ENCODE peak calls at places on chromosome 9, in nine cellular contexts. S is activated naive CD4-positive, alpha-beta T cell; X is A549; W is HCEC 1CT; E is CD8-positive, alpha-beta T cell; Y is stimulated activated CD8-positive, alpha-beta memory T cell treated with anti-CD3 and anti-CD28 coated beads, Interleukin-15, amount 100 ng/mL, for 1 hour; R is NCI-H1694 treated with DMSO at 0.1 percent for 48 hours; K is brain pericyte; V is GM19239. C is an unnamed sample.

GRCh38 chr9:2319421-2319820 is 302.2 kb upstream of the VLDLR start:
- DNase-seq in X (no peak), W (peak; percentile 83), E (no peak), V (no peak), R (no peak), K (no peak), Y (no peak), S (no peak), C (no peak)

GRCh38 chr9:125829743-125830142 is 82.6 kb downstream of the PBX3 start:
- DNase-seq in W (peak; percentile 34), V (no peak), R (no peak), Y (peak; percentile 13), E (peak; percentile 40), S (peak; percentile 22), X (no peak), K (peak; percentile 5), C (peak; percentile 46)

GRCh38 chr9:114192539-114192938 is 37.2 kb downstream of the COL27A1 start:
- DNase-seq in Y (no peak), K (no peak), X (no peak), V (no peak), W (no peak), R (no peak), E (no peak), S (no peak), C (no peak)

GRCh38 chr9:34693560-34693959 is 2.5 kb upstream of the CCL19 start:
- DNase-seq in K (no peak), X (no peak), S (no peak), R (no peak), E (no peak), V (no peak), Y (no peak), W (no peak), C (no peak)

GRCh38 chr9:129716091-129716490 is 36.8 kb downstream of the PTGES start:
- DNase-seq in S (no peak), E (no peak), R (no peak), X (no peak), Y (no peak), W (no peak), V (no peak), K (no peak), C (no peak)

GRCh38 chr9:91298304-91298703 is 63.4 kb downstream of the AUH start:
- DNase-seq in R (no peak), K (no peak), W (peak; percentile 80), Y (no peak), X (no peak), S (no peak), V (no peak), E (no peak), C (no peak)

GRCh38 chr9:110604101-110604710 is 24.7 kb upstream of the SVEP1 start:
- DNase-seq in X (no peak), K (no peak), V (no peak), Y (no peak), E (no peak), W (peak; percentile 96), R (no peak), S (no peak), C (no peak)

GRCh38 chr9:4096121-4096520 is 203.7 kb downstream of the GLIS3 start:
- DNase-seq in V (no peak), S (no peak), X (no peak), K (no peak), R (no peak), W (no peak), E (no peak), Y (no peak), C (no peak)

GRCh38 chr9:121198512-121199042 is 3.1 kb downstream of the RAB14 start:
- DNase-seq in K (no peak), R (no peak), X (no peak), V (no peak), Y (no peak), E (no peak), W (no peak), S (no peak), C (no peak)

GRCh38 chr9:89916001-89916635 is 311.3 kb downstream of the GADD45G start:
- DNase-seq in X (no peak), W (no peak), Y (no peak), S (no peak), E (no peak), R (no peak), K (no peak), V (no peak), C (no peak)

GRCh38 chr9:125815568-125815967 is 68.4 kb downstream of the PBX3 start:
- DNase-seq in Y (no peak), K (no peak), S (no peak), W (peak; percentile 41), E (no peak), R (no peak), X (peak; percentile 23), V (no peak), C (no peak)

GRCh38 chr9:14021871-14022525 is 291.9 kb downstream of the NFIB start:
- DNase-seq in X (no peak), R (no peak), Y (no peak), V (no peak), E (no peak), K (no peak), S (no peak), W (peak; percentile 35), C (no peak)

GRCh38 chr9:127606043-127606442 is 6.0 kb upstream of the STXBP1 start:
- DNase-seq in W (no peak), R (no peak), Y (no peak), V (no peak), K (no peak), S (no peak), E (no peak), X (no peak), C (no peak)

GRCh38 chr9:95892690-95893089 is 17.2 kb downstream of the ERCC6L2 start:
- DNase-seq in R (no peak), E (no peak), V (no peak), W (no peak), X (no peak), S (no peak), Y (no peak), K (no peak), C (no peak)

GRCh38 chr9:8764041-8764440 is 964.5 kb upstream of the DMAC1 start:
- DNase-seq in X (no peak), K (no peak), V (no peak), Y (no peak), R (no peak), S (no peak), W (no peak), E (no peak), C (no peak)

GRCh38 chr9:74407166-74407565 is 90.0 kb upstream of the RORB start:
- DNase-seq in V (no peak), X (no peak), K (no peak), Y (no peak), W (no peak), S (no peak), R (no peak), E (no peak), C (no peak)

GRCh38 chr9:37437010-37437409 is 14.5 kb downstream of the GRHPR start:
- DNase-seq in W (no peak), R (no peak), S (no peak), Y (no peak), V (no peak), K (no peak), X (no peak), E (no peak), C (no peak)

C was measured in GM10248.